ENCODE peak calls at places on chromosomes 6 and 20, in eight cellular contexts. Z, Q, T, V, S, N, G and L are unnamed samples.

GRCh38 chr20:2879148-2879547 is 5.9 kb downstream of the PTPRA start:
- DNase-seq in Z (no peak), Q (no peak), T (no peak), V (no peak), S (no peak), N (no peak), G (peak; percentile 42), L (no peak)

GRCh38 chr20:25197173-25197869 is 1.8 kb downstream of the ENTPD6 start:
- DNase-seq in Z (no peak), Q (no peak), T (peak; percentile 32), V (no peak), S (no peak), N (no peak), G (no peak), L (no peak)

GRCh38 chr6:44022296-44022661 is 105.0 kb downstream of the MRPL14 start:
- DNase-seq in Z (no peak), Q (no peak), T (no peak), V (no peak), S (no peak), N (no peak), G (no peak), L (no peak)

GRCh38 chr6:52514514-52514913 is 62.3 kb downstream of the TRAM2 start:
- DNase-seq in Z (no peak), Q (no peak), T (no peak), V (no peak), S (no peak), N (no peak), G (peak; percentile 54), L (no peak)

GRCh38 chr6:148735996-148736395 is 10.8 kb upstream of the UST start:
- DNase-seq in Z (no peak), Q (no peak), T (no peak), V (no peak), S (no peak), N (no peak), G (no peak), L (no peak)

GRCh38 chr6:6654599-6655575 is 66.4 kb downstream of the LY86 start:
- DNase-seq in Z (no peak), Q (no peak), T (no peak), V (no peak), S (no peak), N (peak; percentile 71), G (no peak), L (no peak)

GRCh38 chr20:63192721-63193120 is 23.2 kb downstream of the YTHDF1 start:
- DNase-seq in Z (no peak), Q (no peak), T (no peak), V (no peak), S (no peak), N (no peak), G (no peak), L (no peak)

GRCh38 chr20:13458860-13459451 is 179.8 kb downstream of the TASP1 start:
- DNase-seq in Z (no peak), Q (no peak), T (peak; percentile 11), V (no peak), S (peak; percentile 58), N (no peak), G (no peak), L (peak; percentile 28)

GRCh38 chr6:166050559-166050958 is 117.1 kb downstream of the TBXT start:
- DNase-seq in Z (no peak), Q (no peak), T (no peak), V (no peak), S (peak; percentile 64), N (no peak), G (no peak), L (no peak)

GRCh38 chr6:101534821-101535220 is 141.3 kb downstream of the GRIK2 start:
- DNase-seq in Z (no peak), Q (no peak), T (no peak), V (no peak), S (no peak), N (no peak), G (no peak), L (no peak)

GRCh38 chr6:95804847-95805541 is 210.8 kb upstream of the FUT9 start:
- DNase-seq in Z (no peak), Q (no peak), T (no peak), V (no peak), S (no peak), N (no peak), G (no peak), L (no peak)

GRCh38 chr6:54802775-54803631 is 43.6 kb upstream of the FAM83B start:
- DNase-seq in Z (no peak), Q (no peak), T (no peak), V (no peak), S (peak; percentile 4), N (no peak), G (peak; percentile 16), L (no peak)

GRCh38 chr20:11894072-11894471 is 23.6 kb upstream of the BTBD3 start:
- DNase-seq in Z (no peak), Q (no peak), T (no peak), V (no peak), S (no peak), N (no peak), G (no peak), L (no peak)

GRCh38 chr6:135191508-135192255 is 10.6 kb downstream of the MYB start:
- DNase-seq in Z (no peak), Q (no peak), T (no peak), V (no peak), S (no peak), N (no peak), G (no peak), L (no peak)

GRCh38 chr6:91087864-91088263 is 501.0 kb upstream of the MAP3K7 start:
- DNase-seq in Z (peak; percentile 80), Q (no peak), T (no peak), V (no peak), S (peak; percentile 85), N (no peak), G (no peak), L (no peak)

GRCh38 chr6:24340998-24341934 is 16.6 kb downstream of the DCDC2 start:
- DNase-seq in Z (no peak), Q (no peak), T (no peak), V (no peak), S (no peak), N (no peak), G (peak; percentile 89), L (no peak)

GRCh38 chr6:35086636-35087360 is 54.3 kb downstream of the TCP11 start:
- DNase-seq in Z (no peak), Q (no peak), T (peak; percentile 18), V (no peak), S (no peak), N (peak; percentile 14), G (no peak), L (no peak)

GRCh38 chr20:45061244-45061643 is 39.7 kb downstream of the KCNS1 start:
- DNase-seq in Z (no peak), Q (no peak), T (no peak), V (no peak), S (no peak), N (no peak), G (peak; percentile 82), L (no peak)